ENCODE peak calls at places on chromosomes 1 and 21, in seven cellular contexts. One of them, this sample, is unnamed.

GRCh38 chr1:25196830-25197229 is 35.5 kb downstream of the SYF2 start:
- DNase-seq in IMR-90: no peak
- DNase-seq in brain microvascular endothelial cell: no peak
- DNase-seq in HL-60: no peak
- DNase-seq in mesothelial cell of epicardium: no peak
- DNase-seq in fibroblast of lung: no peak
- DNase-seq in suprapubic skin: no peak
- DNase-seq in this sample: no peak

GRCh38 chr1:206739411-206740076 is 31.0 kb upstream of the IL19 start:
- DNase-seq in IMR-90: peak; percentile 33
- DNase-seq in brain microvascular endothelial cell: no peak
- DNase-seq in HL-60: peak; percentile 55
- DNase-seq in mesothelial cell of epicardium: no peak
- DNase-seq in fibroblast of lung: no peak
- DNase-seq in suprapubic skin: no peak
- DNase-seq in this sample: peak; percentile 97

GRCh38 chr21:39715804-39716397 is 29.1 kb upstream of the IGSF5 start:
- DNase-seq in IMR-90: peak; percentile 32
- DNase-seq in brain microvascular endothelial cell: peak; percentile 45
- DNase-seq in HL-60: peak; percentile 38
- DNase-seq in mesothelial cell of epicardium: peak; percentile 36
- DNase-seq in fibroblast of lung: peak; percentile 50
- DNase-seq in suprapubic skin: no peak
- DNase-seq in this sample: no peak

GRCh38 chr1:186845581-186846210 is 16.9 kb downstream of the PLA2G4A start:
- DNase-seq in IMR-90: no peak
- DNase-seq in brain microvascular endothelial cell: no peak
- DNase-seq in HL-60: no peak
- DNase-seq in mesothelial cell of epicardium: no peak
- DNase-seq in fibroblast of lung: no peak
- DNase-seq in suprapubic skin: no peak
- DNase-seq in this sample: no peak

GRCh38 chr1:16367258-16367967 is 371 bp downstream of the SZRD1 start:
- DNase-seq in IMR-90: peak; percentile 85
- DNase-seq in brain microvascular endothelial cell: peak; percentile 77
- DNase-seq in HL-60: peak; percentile 75
- DNase-seq in mesothelial cell of epicardium: peak; percentile 44
- DNase-seq in fibroblast of lung: peak; percentile 90
- DNase-seq in suprapubic skin: peak; percentile 88
- DNase-seq in this sample: peak; percentile 89

GRCh38 chr1:230772457-230773395 is 25.5 kb downstream of the CAPN9 start:
- DNase-seq in IMR-90: peak; percentile 59
- DNase-seq in brain microvascular endothelial cell: peak; percentile 59
- DNase-seq in HL-60: no peak
- DNase-seq in mesothelial cell of epicardium: no peak
- DNase-seq in fibroblast of lung: peak; percentile 71
- DNase-seq in suprapubic skin: no peak
- DNase-seq in this sample: peak; percentile 6

GRCh38 chr1:9793291-9793690 is 30.5 kb downstream of the CLSTN1 start:
- DNase-seq in IMR-90: no peak
- DNase-seq in brain microvascular endothelial cell: no peak
- DNase-seq in HL-60: no peak
- DNase-seq in mesothelial cell of epicardium: no peak
- DNase-seq in fibroblast of lung: no peak
- DNase-seq in suprapubic skin: no peak
- DNase-seq in this sample: no peak

GRCh38 chr1:152886758-152887409 is 8.8 kb downstream of the SMCP start:
- DNase-seq in IMR-90: no peak
- DNase-seq in brain microvascular endothelial cell: no peak
- DNase-seq in HL-60: no peak
- DNase-seq in mesothelial cell of epicardium: no peak
- DNase-seq in fibroblast of lung: no peak
- DNase-seq in suprapubic skin: no peak
- DNase-seq in this sample: no peak

GRCh38 chr1:234206651-234207284 is 166.5 kb upstream of the COA6 start:
- DNase-seq in IMR-90: peak; percentile 67
- DNase-seq in brain microvascular endothelial cell: peak; percentile 24
- DNase-seq in HL-60: no peak
- DNase-seq in mesothelial cell of epicardium: no peak
- DNase-seq in fibroblast of lung: peak; percentile 36
- DNase-seq in suprapubic skin: no peak
- DNase-seq in this sample: no peak

This sample was measured in NCI-H526 treated with DMSO at 0.1 percent for 48 hours.